ENCODE peak calls at places on chromosomes 4 and X, in five cellular contexts. X is AG09309, Q is WERI-Rb-1, V is lung, K is fibroblast of lung. A is an unnamed sample.

GRCh38 chrX:136292656-136293055 is 8.1 kb upstream of the ADGRG4 start:
- DNase-seq in X (no peak), Q (no peak), V (no peak), K (no peak), A (no peak)

GRCh38 chr4:89306486-89307184 is 965 bp downstream of the GPRIN3 start:
- DNase-seq in X (no peak), Q (peak), V (no peak), K (no peak), A (no peak)

GRCh38 chr4:53196872-53197759 is 168.7 kb downstream of the SCFD2 start:
- DNase-seq in X (peak), Q (no peak), V (no peak), K (peak), A (peak)

GRCh38 chr4:7777017-7777710 is 162.5 kb downstream of the AFAP1 start:
- DNase-seq in X (no peak), Q (no peak), V (no peak), K (no peak), A (no peak)

GRCh38 chr4:13528823-13529129 is 15.5 kb downstream of the NKX3-2 start:
- DNase-seq in X (no peak), Q (no peak), V (no peak), K (no peak), A (no peak)

GRCh38 chr4:40990202-40990898 is 224.0 kb downstream of the APBB2 start:
- DNase-seq in X (peak), Q (no peak), V (no peak), K (peak), A (peak)

GRCh38 chr4:139524062-139524631 is 31.9 kb downstream of the SETD7 start:
- DNase-seq in X (no peak), Q (peak), V (no peak), K (peak), A (no peak)

GRCh38 chr4:67452100-67452887 is 93.0 kb downstream of the CENPC start:
- DNase-seq in X (no peak), Q (no peak), V (no peak), K (peak), A (peak)

GRCh38 chrX:36908801-36909403 is 99.3 kb upstream of the FAM47C start:
- DNase-seq in X (no peak), Q (no peak), V (no peak), K (peak), A (peak)

GRCh38 chrX:71107762-71108360 is 1.3 kb upstream of the CXorf65 start:
- DNase-seq in X (no peak), Q (no peak), V (no peak), K (no peak), A (no peak)

GRCh38 chr4:105895324-105895608 is at the start of gene NPNT:
- DNase-seq in X (no peak), Q (no peak), V (peak), K (peak), A (no peak)

GRCh38 chr4:184957451-184958115 is 60.7 kb upstream of the HELT start:
- DNase-seq in X (no peak), Q (no peak), V (no peak), K (no peak), A (no peak)

GRCh38 chrX:154714925-154715324 is 36.0 kb downstream of the GAB3 start:
- DNase-seq in X (no peak), Q (peak), V (no peak), K (no peak), A (peak)

GRCh38 chr4:37132351-37132989 is 112.1 kb upstream of the NWD2 start:
- DNase-seq in X (no peak), Q (no peak), V (no peak), K (no peak), A (no peak)

GRCh38 chrX:132603700-132604286 is 115.0 kb upstream of the MBNL3 start:
- DNase-seq in X (no peak), Q (no peak), V (no peak), K (no peak), A (no peak)

GRCh38 chrX:123720486-123720885 is 12.4 kb downstream of the THOC2 start:
- DNase-seq in X (no peak), Q (no peak), V (no peak), K (no peak), A (no peak)

GRCh38 chr4:52407545-52407944 is 251.6 kb downstream of the USP46 start:
- DNase-seq in X (no peak), Q (no peak), V (no peak), K (no peak), A (no peak)

GRCh38 chr4:81491943-81492342 is 20.2 kb upstream of the RASGEF1B start:
- DNase-seq in X (no peak), Q (no peak), V (no peak), K (no peak), A (peak)

GRCh38 chr4:140906984-140907962 is 151.1 kb upstream of the TBC1D9 start:
- DNase-seq in X (no peak), Q (no peak), V (no peak), K (peak), A (no peak)

GRCh38 chrX:13732246-13733067 is 2.0 kb downstream of the TRAPPC2 start:
- DNase-seq in X (no peak), Q (no peak), V (no peak), K (peak), A (peak)

GRCh38 chr4:153790962-153791551 is 2.2 kb upstream of the SFRP2 start:
- DNase-seq in X (no peak), Q (no peak), V (no peak), K (peak), A (no peak)

GRCh38 chr4:174036563-174036962 is 246.9 kb downstream of the FBXO8 start:
- DNase-seq in X (no peak), Q (no peak), V (no peak), K (no peak), A (no peak)

GRCh38 chrX:95318882-95319281 is 1365.8 kb upstream of the DIAPH2 start:
- DNase-seq in X (no peak), Q (peak), V (no peak), K (no peak), A (no peak)

GRCh38 chr4:62940229-62940628 is 1469.0 kb downstream of the TECRL start:
- DNase-seq in X (no peak), Q (no peak), V (no peak), K (no peak), A (no peak)

GRCh38 chr4:38621004-38621684 is 42.9 kb upstream of the KLF3 start:
- DNase-seq in X (peak), Q (no peak), V (peak), K (peak), A (peak)

GRCh38 chr4:73836373-73837269 is at the start of gene CXCL6:
- DNase-seq in X (no peak), Q (peak), V (no peak), K (peak), A (peak)

GRCh38 chrX:136397001-136397400 is 90.7 kb upstream of the BRS3 start:
- DNase-seq in X (no peak), Q (no peak), V (no peak), K (no peak), A (no peak)

GRCh38 chr4:65358914-65359313 is 311.4 kb downstream of the EPHA5 start:
- DNase-seq in X (no peak), Q (no peak), V (no peak), K (no peak), A (no peak)

GRCh38 chr4:148056879-148057278 is 325.0 kb downstream of the ARHGAP10 start:
- DNase-seq in X (peak), Q (no peak), V (peak), K (peak), A (peak)

GRCh38 chrX:79081895-79082512 is 62.5 kb upstream of the GPR174 start:
- DNase-seq in X (peak), Q (no peak), V (no peak), K (peak), A (peak)

GRCh38 chr4:77994194-77994721 is 62.9 kb upstream of the FRAS1 start:
- DNase-seq in X (peak), Q (peak), V (no peak), K (peak), A (peak)

GRCh38 chr4:154208424-154208823 is 283.2 kb downstream of the DCHS2 start:
- DNase-seq in X (no peak), Q (no peak), V (no peak), K (no peak), A (no peak)

GRCh38 chr4:145951931-145952330 is 13.3 kb upstream of the ZNF827 start:
- DNase-seq in X (no peak), Q (no peak), V (no peak), K (no peak), A (peak)

A was measured in cardiac fibroblast.